ENCODE peak calls at places on chromosomes 7 and 10, in nine cellular contexts. One of them, this sample, is unnamed.

GRCh38 chr10:95814011-95814727 is 58.2 kb downstream of the ENTPD1 start:
- ATAC-seq in esophagus mucosa: peak; percentile 79
- ATAC-seq in HepG2: peak; percentile 54
- ATAC-seq in CD4-positive, CD25-positive, alpha-beta regulatory T cell: peak; percentile 25
- ATAC-seq in left lung: peak; percentile 49
- ATAC-seq in activated T-cell treated with anti-CD3 and anti-CD28 coated beads, Interleukin-2, amount 50 U/mL, for 4 hours: no peak
- ATAC-seq in CD8-positive, alpha-beta T cell: peak; percentile 36
- ATAC-seq in pancreas: peak; percentile 86
- ATAC-seq in stimulated activated naive CD8-positive, alpha-beta T cell treated with anti-CD3 and anti-CD28 coated beads, Interleukin-15, Interleukin-2, amounts not matched to agents 100 U/mL and 50 U/mL, for 24 hours: no peak
- ATAC-seq in this sample: no peak

GRCh38 chr10:78212134-78212785 is 178.6 kb downstream of the RPS24 start:
- ATAC-seq in stimulated activated naive CD8-positive, alpha-beta T cell treated with anti-CD3 and anti-CD28 coated beads, Interleukin-15, Interleukin-2, amounts not matched to agents 100 U/mL and 50 U/mL, for 24 hours: no peak
- ATAC-seq in esophagus mucosa: peak; percentile 73
- ATAC-seq in CD8-positive, alpha-beta T cell: no peak
- ATAC-seq in left lung: peak; percentile 10
- ATAC-seq in CD4-positive, CD25-positive, alpha-beta regulatory T cell: no peak
- ATAC-seq in HepG2: peak; percentile 38
- ATAC-seq in pancreas: peak; percentile 34
- ATAC-seq in activated T-cell treated with anti-CD3 and anti-CD28 coated beads, Interleukin-2, amount 50 U/mL, for 4 hours: no peak
- ATAC-seq in this sample: no peak

GRCh38 chr7:69067397-69067796 is 530.9 kb upstream of the AUTS2 start:
- ATAC-seq in CD8-positive, alpha-beta T cell: no peak
- ATAC-seq in stimulated activated naive CD8-positive, alpha-beta T cell treated with anti-CD3 and anti-CD28 coated beads, Interleukin-15, Interleukin-2, amounts not matched to agents 100 U/mL and 50 U/mL, for 24 hours: no peak
- ATAC-seq in activated T-cell treated with anti-CD3 and anti-CD28 coated beads, Interleukin-2, amount 50 U/mL, for 4 hours: no peak
- ATAC-seq in left lung: peak; percentile 86
- ATAC-seq in HepG2: peak; percentile 75
- ATAC-seq in pancreas: no peak
- ATAC-seq in CD4-positive, CD25-positive, alpha-beta regulatory T cell: no peak
- ATAC-seq in esophagus mucosa: peak; percentile 31
- ATAC-seq in this sample: no peak

GRCh38 chr10:71229726-71230655 is 17.6 kb downstream of the UNC5B start:
- ATAC-seq in activated T-cell treated with anti-CD3 and anti-CD28 coated beads, Interleukin-2, amount 50 U/mL, for 4 hours: no peak
- ATAC-seq in CD8-positive, alpha-beta T cell: no peak
- ATAC-seq in stimulated activated naive CD8-positive, alpha-beta T cell treated with anti-CD3 and anti-CD28 coated beads, Interleukin-15, Interleukin-2, amounts not matched to agents 100 U/mL and 50 U/mL, for 24 hours: no peak
- ATAC-seq in esophagus mucosa: no peak
- ATAC-seq in HepG2: peak; percentile 66
- ATAC-seq in left lung: peak; percentile 20
- ATAC-seq in CD4-positive, CD25-positive, alpha-beta regulatory T cell: no peak
- ATAC-seq in pancreas: no peak
- ATAC-seq in this sample: no peak

GRCh38 chr10:97861924-97862323 is 12.3 kb downstream of the GOLGA7B start:
- ATAC-seq in HepG2: peak; percentile 90
- ATAC-seq in stimulated activated naive CD8-positive, alpha-beta T cell treated with anti-CD3 and anti-CD28 coated beads, Interleukin-15, Interleukin-2, amounts not matched to agents 100 U/mL and 50 U/mL, for 24 hours: no peak
- ATAC-seq in esophagus mucosa: no peak
- ATAC-seq in activated T-cell treated with anti-CD3 and anti-CD28 coated beads, Interleukin-2, amount 50 U/mL, for 4 hours: no peak
- ATAC-seq in pancreas: peak; percentile 62
- ATAC-seq in CD8-positive, alpha-beta T cell: no peak
- ATAC-seq in left lung: no peak
- ATAC-seq in CD4-positive, CD25-positive, alpha-beta regulatory T cell: no peak
- ATAC-seq in this sample: no peak

GRCh38 chr7:44980393-44981034 is 1.7 kb upstream of the MYO1G start:
- ATAC-seq in HepG2: no peak
- ATAC-seq in esophagus mucosa: peak; percentile 33
- ATAC-seq in pancreas: peak; percentile 51
- ATAC-seq in left lung: peak; percentile 73
- ATAC-seq in stimulated activated naive CD8-positive, alpha-beta T cell treated with anti-CD3 and anti-CD28 coated beads, Interleukin-15, Interleukin-2, amounts not matched to agents 100 U/mL and 50 U/mL, for 24 hours: peak; percentile 62
- ATAC-seq in CD4-positive, CD25-positive, alpha-beta regulatory T cell: peak; percentile 3
- ATAC-seq in activated T-cell treated with anti-CD3 and anti-CD28 coated beads, Interleukin-2, amount 50 U/mL, for 4 hours: peak; percentile 60
- ATAC-seq in CD8-positive, alpha-beta T cell: peak; percentile 43
- ATAC-seq in this sample: peak; percentile 71

GRCh38 chr7:133783276-133783675 is 343.9 kb upstream of the LRGUK start:
- ATAC-seq in HepG2: no peak
- ATAC-seq in left lung: no peak
- ATAC-seq in stimulated activated naive CD8-positive, alpha-beta T cell treated with anti-CD3 and anti-CD28 coated beads, Interleukin-15, Interleukin-2, amounts not matched to agents 100 U/mL and 50 U/mL, for 24 hours: no peak
- ATAC-seq in esophagus mucosa: no peak
- ATAC-seq in CD8-positive, alpha-beta T cell: no peak
- ATAC-seq in pancreas: no peak
- ATAC-seq in activated T-cell treated with anti-CD3 and anti-CD28 coated beads, Interleukin-2, amount 50 U/mL, for 4 hours: no peak
- ATAC-seq in CD4-positive, CD25-positive, alpha-beta regulatory T cell: no peak
- ATAC-seq in this sample: no peak

GRCh38 chr7:86950360-86950759 is 109.1 kb downstream of the ELAPOR2 start:
- ATAC-seq in HepG2: no peak
- ATAC-seq in stimulated activated naive CD8-positive, alpha-beta T cell treated with anti-CD3 and anti-CD28 coated beads, Interleukin-15, Interleukin-2, amounts not matched to agents 100 U/mL and 50 U/mL, for 24 hours: peak; percentile 40
- ATAC-seq in CD8-positive, alpha-beta T cell: no peak
- ATAC-seq in esophagus mucosa: no peak
- ATAC-seq in CD4-positive, CD25-positive, alpha-beta regulatory T cell: no peak
- ATAC-seq in left lung: no peak
- ATAC-seq in pancreas: no peak
- ATAC-seq in activated T-cell treated with anti-CD3 and anti-CD28 coated beads, Interleukin-2, amount 50 U/mL, for 4 hours: no peak
- ATAC-seq in this sample: peak; percentile 48

GRCh38 chr10:70302292-70302691 is 18.5 kb upstream of the NPFFR1 start:
- ATAC-seq in activated T-cell treated with anti-CD3 and anti-CD28 coated beads, Interleukin-2, amount 50 U/mL, for 4 hours: no peak
- ATAC-seq in stimulated activated naive CD8-positive, alpha-beta T cell treated with anti-CD3 and anti-CD28 coated beads, Interleukin-15, Interleukin-2, amounts not matched to agents 100 U/mL and 50 U/mL, for 24 hours: no peak
- ATAC-seq in esophagus mucosa: no peak
- ATAC-seq in left lung: peak; percentile 74
- ATAC-seq in HepG2: no peak
- ATAC-seq in CD4-positive, CD25-positive, alpha-beta regulatory T cell: no peak
- ATAC-seq in pancreas: peak; percentile 77
- ATAC-seq in CD8-positive, alpha-beta T cell: no peak
- ATAC-seq in this sample: no peak

GRCh38 chr10:34711500-34711899 is 103.6 kb downstream of the PARD3 start:
- ATAC-seq in HepG2: peak; percentile 25
- ATAC-seq in pancreas: peak; percentile 16
- ATAC-seq in left lung: peak; percentile 41
- ATAC-seq in CD4-positive, CD25-positive, alpha-beta regulatory T cell: no peak
- ATAC-seq in CD8-positive, alpha-beta T cell: no peak
- ATAC-seq in activated T-cell treated with anti-CD3 and anti-CD28 coated beads, Interleukin-2, amount 50 U/mL, for 4 hours: no peak
- ATAC-seq in esophagus mucosa: peak; percentile 23
- ATAC-seq in stimulated activated naive CD8-positive, alpha-beta T cell treated with anti-CD3 and anti-CD28 coated beads, Interleukin-15, Interleukin-2, amounts not matched to agents 100 U/mL and 50 U/mL, for 24 hours: no peak
- ATAC-seq in this sample: no peak

GRCh38 chr10:114718386-114718785 is 60.3 kb upstream of the ABLIM1 start:
- ATAC-seq in HepG2: no peak
- ATAC-seq in esophagus mucosa: no peak
- ATAC-seq in left lung: no peak
- ATAC-seq in stimulated activated naive CD8-positive, alpha-beta T cell treated with anti-CD3 and anti-CD28 coated beads, Interleukin-15, Interleukin-2, amounts not matched to agents 100 U/mL and 50 U/mL, for 24 hours: no peak
- ATAC-seq in pancreas: no peak
- ATAC-seq in activated T-cell treated with anti-CD3 and anti-CD28 coated beads, Interleukin-2, amount 50 U/mL, for 4 hours: no peak
- ATAC-seq in CD4-positive, CD25-positive, alpha-beta regulatory T cell: no peak
- ATAC-seq in CD8-positive, alpha-beta T cell: no peak
- ATAC-seq in this sample: no peak

GRCh38 chr10:130189466-130190064 is 53.4 kb downstream of the GLRX3 start:
- ATAC-seq in activated T-cell treated with anti-CD3 and anti-CD28 coated beads, Interleukin-2, amount 50 U/mL, for 4 hours: no peak
- ATAC-seq in HepG2: peak; percentile 12
- ATAC-seq in left lung: no peak
- ATAC-seq in CD8-positive, alpha-beta T cell: no peak
- ATAC-seq in stimulated activated naive CD8-positive, alpha-beta T cell treated with anti-CD3 and anti-CD28 coated beads, Interleukin-15, Interleukin-2, amounts not matched to agents 100 U/mL and 50 U/mL, for 24 hours: no peak
- ATAC-seq in esophagus mucosa: no peak
- ATAC-seq in pancreas: peak; percentile 1
- ATAC-seq in CD4-positive, CD25-positive, alpha-beta regulatory T cell: no peak
- ATAC-seq in this sample: peak; percentile 21

GRCh38 chr10:17427201-17427600 is 27.2 kb downstream of the ST8SIA6 start:
- ATAC-seq in stimulated activated naive CD8-positive, alpha-beta T cell treated with anti-CD3 and anti-CD28 coated beads, Interleukin-15, Interleukin-2, amounts not matched to agents 100 U/mL and 50 U/mL, for 24 hours: no peak
- ATAC-seq in activated T-cell treated with anti-CD3 and anti-CD28 coated beads, Interleukin-2, amount 50 U/mL, for 4 hours: no peak
- ATAC-seq in CD8-positive, alpha-beta T cell: no peak
- ATAC-seq in pancreas: no peak
- ATAC-seq in left lung: no peak
- ATAC-seq in CD4-positive, CD25-positive, alpha-beta regulatory T cell: no peak
- ATAC-seq in HepG2: no peak
- ATAC-seq in esophagus mucosa: no peak
- ATAC-seq in this sample: no peak

GRCh38 chr7:4820405-4820967 is 41.3 kb downstream of the PAPOLB start:
- ATAC-seq in pancreas: no peak
- ATAC-seq in CD8-positive, alpha-beta T cell: no peak
- ATAC-seq in stimulated activated naive CD8-positive, alpha-beta T cell treated with anti-CD3 and anti-CD28 coated beads, Interleukin-15, Interleukin-2, amounts not matched to agents 100 U/mL and 50 U/mL, for 24 hours: no peak
- ATAC-seq in esophagus mucosa: no peak
- ATAC-seq in activated T-cell treated with anti-CD3 and anti-CD28 coated beads, Interleukin-2, amount 50 U/mL, for 4 hours: no peak
- ATAC-seq in CD4-positive, CD25-positive, alpha-beta regulatory T cell: no peak
- ATAC-seq in HepG2: no peak
- ATAC-seq in left lung: no peak
- ATAC-seq in this sample: peak; percentile 25

GRCh38 chr10:14507721-14508120 is 177.0 kb upstream of the FRMD4A start:
- ATAC-seq in CD8-positive, alpha-beta T cell: no peak
- ATAC-seq in esophagus mucosa: no peak
- ATAC-seq in stimulated activated naive CD8-positive, alpha-beta T cell treated with anti-CD3 and anti-CD28 coated beads, Interleukin-15, Interleukin-2, amounts not matched to agents 100 U/mL and 50 U/mL, for 24 hours: no peak
- ATAC-seq in activated T-cell treated with anti-CD3 and anti-CD28 coated beads, Interleukin-2, amount 50 U/mL, for 4 hours: no peak
- ATAC-seq in left lung: no peak
- ATAC-seq in CD4-positive, CD25-positive, alpha-beta regulatory T cell: no peak
- ATAC-seq in pancreas: no peak
- ATAC-seq in HepG2: no peak
- ATAC-seq in this sample: no peak

GRCh38 chr10:52347327-52347667 is 33.2 kb downstream of the DKK1 start:
- ATAC-seq in CD4-positive, CD25-positive, alpha-beta regulatory T cell: no peak
- ATAC-seq in stimulated activated naive CD8-positive, alpha-beta T cell treated with anti-CD3 and anti-CD28 coated beads, Interleukin-15, Interleukin-2, amounts not matched to agents 100 U/mL and 50 U/mL, for 24 hours: no peak
- ATAC-seq in HepG2: peak; percentile 56
- ATAC-seq in left lung: no peak
- ATAC-seq in esophagus mucosa: no peak
- ATAC-seq in CD8-positive, alpha-beta T cell: no peak
- ATAC-seq in activated T-cell treated with anti-CD3 and anti-CD28 coated beads, Interleukin-2, amount 50 U/mL, for 4 hours: no peak
- ATAC-seq in pancreas: no peak
- ATAC-seq in this sample: no peak